ENCODE peak calls at places on chromosomes 7 and 10, in eight cellular contexts. One of them, this sample, is unnamed.
A peak's percentile ranks its signal among the peaks of the same experiment; 100 is the strongest.

GRCh38 chr7:77368974-77369373 is 47.2 kb downstream of the GSAP start:
- DNase-seq in A549: peak; percentile 36
- DNase-seq in right lobe of liver: no peak
- DNase-seq in tibial nerve: no peak
- DNase-seq in IMR-90: peak; percentile 16
- DNase-seq in transverse colon: no peak
- DNase-seq in spleen: no peak
- DNase-seq in stomach: no peak
- DNase-seq in this sample: no peak

GRCh38 chr7:117479480-117480224 is at the start of gene CFTR:
- DNase-seq in stomach: peak; percentile 29
- DNase-seq in A549: peak; percentile 5
- DNase-seq in spleen: no peak
- DNase-seq in transverse colon: peak; percentile 62
- DNase-seq in tibial nerve: no peak
- DNase-seq in IMR-90: no peak
- DNase-seq in right lobe of liver: peak; percentile 55
- DNase-seq in this sample: peak; percentile 5

GRCh38 chr7:150945853-150946825 is 32.0 kb downstream of the KCNH2 start:
- DNase-seq in IMR-90: no peak
- DNase-seq in A549: no peak
- DNase-seq in right lobe of liver: peak; percentile 49
- DNase-seq in tibial nerve: peak; percentile 15
- DNase-seq in spleen: peak; percentile 71
- DNase-seq in transverse colon: peak; percentile 51
- DNase-seq in stomach: peak; percentile 42
- DNase-seq in this sample: peak; percentile 83

GRCh38 chr7:153847828-153848227 is 204.4 kb upstream of the DPP6 start:
- DNase-seq in right lobe of liver: no peak
- DNase-seq in A549: no peak
- DNase-seq in tibial nerve: no peak
- DNase-seq in transverse colon: no peak
- DNase-seq in spleen: no peak
- DNase-seq in stomach: no peak
- DNase-seq in IMR-90: no peak
- DNase-seq in this sample: no peak

GRCh38 chr10:124184208-124184820 is 90.9 kb upstream of the CHST15 start:
- DNase-seq in spleen: no peak
- DNase-seq in tibial nerve: no peak
- DNase-seq in stomach: no peak
- DNase-seq in IMR-90: no peak
- DNase-seq in transverse colon: no peak
- DNase-seq in A549: no peak
- DNase-seq in right lobe of liver: no peak
- DNase-seq in this sample: no peak

GRCh38 chr7:17477182-17477581 is 178.7 kb downstream of the AHR start:
- DNase-seq in transverse colon: no peak
- DNase-seq in right lobe of liver: no peak
- DNase-seq in tibial nerve: no peak
- DNase-seq in A549: no peak
- DNase-seq in IMR-90: no peak
- DNase-seq in spleen: no peak
- DNase-seq in stomach: no peak
- DNase-seq in this sample: no peak

GRCh38 chr10:96452494-96452893 is 61.2 kb downstream of the TLL2 start:
- DNase-seq in spleen: no peak
- DNase-seq in stomach: no peak
- DNase-seq in IMR-90: no peak
- DNase-seq in transverse colon: no peak
- DNase-seq in right lobe of liver: no peak
- DNase-seq in A549: no peak
- DNase-seq in tibial nerve: no peak
- DNase-seq in this sample: no peak

GRCh38 chr10:101394522-101395133 is 40.7 kb downstream of the BTRC start:
- DNase-seq in transverse colon: no peak
- DNase-seq in A549: no peak
- DNase-seq in spleen: no peak
- DNase-seq in tibial nerve: no peak
- DNase-seq in IMR-90: no peak
- DNase-seq in stomach: no peak
- DNase-seq in right lobe of liver: no peak
- DNase-seq in this sample: no peak

GRCh38 chr7:29208410-29209250 is 14.1 kb downstream of the CHN2 start:
- DNase-seq in right lobe of liver: peak; percentile 83
- DNase-seq in stomach: no peak
- DNase-seq in A549: no peak
- DNase-seq in spleen: no peak
- DNase-seq in IMR-90: no peak
- DNase-seq in tibial nerve: no peak
- DNase-seq in transverse colon: peak; percentile 15
- DNase-seq in this sample: no peak

GRCh38 chr7:111744501-111745155 is 182.3 kb upstream of the IMMP2L start:
- DNase-seq in transverse colon: no peak
- DNase-seq in spleen: no peak
- DNase-seq in stomach: no peak
- DNase-seq in right lobe of liver: no peak
- DNase-seq in IMR-90: peak; percentile 81
- DNase-seq in A549: no peak
- DNase-seq in tibial nerve: no peak
- DNase-seq in this sample: no peak

GRCh38 chr10:94500063-94500462 is 45.5 kb upstream of the HELLS start:
- DNase-seq in A549: peak; percentile 36
- DNase-seq in tibial nerve: no peak
- DNase-seq in IMR-90: no peak
- DNase-seq in spleen: no peak
- DNase-seq in transverse colon: no peak
- DNase-seq in stomach: no peak
- DNase-seq in right lobe of liver: no peak
- DNase-seq in this sample: no peak

GRCh38 chr10:4718544-4718943 is 107.5 kb upstream of the AKR1E2 start:
- DNase-seq in IMR-90: no peak
- DNase-seq in spleen: no peak
- DNase-seq in stomach: no peak
- DNase-seq in right lobe of liver: no peak
- DNase-seq in A549: no peak
- DNase-seq in tibial nerve: no peak
- DNase-seq in transverse colon: no peak
- DNase-seq in this sample: no peak

GRCh38 chr10:121662945-121663917 is 65.0 kb upstream of the FGFR2 start:
- DNase-seq in tibial nerve: no peak
- DNase-seq in spleen: no peak
- DNase-seq in right lobe of liver: no peak
- DNase-seq in A549: peak; percentile 25
- DNase-seq in IMR-90: no peak
- DNase-seq in stomach: no peak
- DNase-seq in transverse colon: peak; percentile 35
- DNase-seq in this sample: no peak

GRCh38 chr10:30057421-30057841 is 2.0 kb downstream of the JCAD start:
- DNase-seq in A549: peak; percentile 58
- DNase-seq in tibial nerve: no peak
- DNase-seq in IMR-90: peak; percentile 40
- DNase-seq in spleen: no peak
- DNase-seq in transverse colon: no peak
- DNase-seq in right lobe of liver: no peak
- DNase-seq in stomach: no peak
- DNase-seq in this sample: no peak

GRCh38 chr7:90681336-90682019 is 85.4 kb downstream of the CDK14 start:
- DNase-seq in tibial nerve: no peak
- DNase-seq in IMR-90: peak; percentile 56
- DNase-seq in stomach: no peak
- DNase-seq in transverse colon: no peak
- DNase-seq in A549: no peak
- DNase-seq in spleen: no peak
- DNase-seq in right lobe of liver: no peak
- DNase-seq in this sample: no peak

GRCh38 chr10:32627183-32627582 is 181.2 kb downstream of the CCDC7 start:
- DNase-seq in IMR-90: no peak
- DNase-seq in transverse colon: no peak
- DNase-seq in spleen: no peak
- DNase-seq in A549: no peak
- DNase-seq in tibial nerve: no peak
- DNase-seq in stomach: no peak
- DNase-seq in right lobe of liver: no peak
- DNase-seq in this sample: no peak
- H3K4me1 ChIP-seq in IMR-90: no peaks in the 10 kb centered on the region
- H3K4me1 ChIP-seq in transverse colon: no peaks in the 10 kb centered on the region
- H3K4me1 ChIP-seq in spleen: no peaks in the 10 kb centered on the region
- H3K4me1 ChIP-seq in A549: no peaks in the 10 kb centered on the region
- H3K4me1 ChIP-seq in tibial nerve: no peaks in the 10 kb centered on the region
- H3K4me1 ChIP-seq in stomach: no peaks in the 10 kb centered on the region
- H3K4me1 ChIP-seq in right lobe of liver: no peaks in the 10 kb centered on the region
- H3K4me1 ChIP-seq in this sample: no peaks in the 10 kb centered on the region

GRCh38 chr10:104935656-104936055 is 294.6 kb downstream of the SORCS3 start:
- DNase-seq in A549: no peak
- DNase-seq in right lobe of liver: no peak
- DNase-seq in spleen: no peak
- DNase-seq in tibial nerve: no peak
- DNase-seq in IMR-90: no peak
- DNase-seq in stomach: no peak
- DNase-seq in transverse colon: no peak
- DNase-seq in this sample: no peak

GRCh38 chr10:104928733-104929132 is 287.6 kb downstream of the SORCS3 start:
- DNase-seq in spleen: no peak
- DNase-seq in transverse colon: no peak
- DNase-seq in IMR-90: no peak
- DNase-seq in A549: no peak
- DNase-seq in tibial nerve: no peak
- DNase-seq in right lobe of liver: no peak
- DNase-seq in stomach: no peak
- DNase-seq in this sample: no peak

GRCh38 chr10:104937528-104937927 is 296.4 kb downstream of the SORCS3 start:
- DNase-seq in stomach: no peak
- DNase-seq in spleen: no peak
- DNase-seq in right lobe of liver: no peak
- DNase-seq in tibial nerve: no peak
- DNase-seq in IMR-90: peak; percentile 7
- DNase-seq in A549: peak; percentile 69
- DNase-seq in transverse colon: no peak
- DNase-seq in this sample: no peak

GRCh38 chr10:104931723-104932122 is 290.6 kb downstream of the SORCS3 start:
- DNase-seq in A549: no peak
- DNase-seq in tibial nerve: no peak
- DNase-seq in spleen: no peak
- DNase-seq in transverse colon: no peak
- DNase-seq in IMR-90: no peak
- DNase-seq in stomach: no peak
- DNase-seq in right lobe of liver: no peak
- DNase-seq in this sample: no peak
- TF ChIP-seq CTCF in A549: no peak
- TF ChIP-seq CTCF in tibial nerve: no peak
- TF ChIP-seq CTCF in spleen: no peak
- TF ChIP-seq CTCF in transverse colon: no peak
- TF ChIP-seq CTCF in IMR-90: no peak
- TF ChIP-seq CTCF in stomach: no peak
- TF ChIP-seq CTCF in right lobe of liver: no peak
- TF ChIP-seq CTCF in this sample: no peak

GRCh38 chr10:132186488-132187413 is at the start of gene DPYSL4:
- DNase-seq in IMR-90: no peak
- DNase-seq in A549: no peak
- DNase-seq in stomach: no peak
- DNase-seq in spleen: no peak
- DNase-seq in transverse colon: no peak
- DNase-seq in right lobe of liver: no peak
- DNase-seq in tibial nerve: no peak
- DNase-seq in this sample: peak; percentile 60
- TF ChIP-seq POLR2A in IMR-90: no peak
- TF ChIP-seq POLR2A in A549: no peak
- TF ChIP-seq POLR2A in stomach: no peak
- TF ChIP-seq POLR2A in spleen: no peak
- TF ChIP-seq POLR2A in transverse colon: no peak
- TF ChIP-seq POLR2A in right lobe of liver: no peak
- TF ChIP-seq POLR2A in tibial nerve: no peak
- TF ChIP-seq POLR2A in this sample: no peak

GRCh38 chr7:31055501-31055900 is 3.4 kb downstream of the ADCYAP1R1 start:
- DNase-seq in spleen: no peak
- DNase-seq in stomach: no peak
- DNase-seq in tibial nerve: no peak
- DNase-seq in right lobe of liver: no peak
- DNase-seq in A549: no peak
- DNase-seq in IMR-90: no peak
- DNase-seq in transverse colon: no peak
- DNase-seq in this sample: no peak
- H3K4me1 ChIP-seq in spleen: no peaks in the 10 kb centered on the region
- H3K4me1 ChIP-seq in stomach: peaks cover 13% of the 10 kb centered on the region
- H3K4me1 ChIP-seq in tibial nerve: no peaks in the 10 kb centered on the region
- H3K4me1 ChIP-seq in right lobe of liver: no peaks in the 10 kb centered on the region
- H3K4me1 ChIP-seq in A549: peaks cover 7% of the 10 kb centered on the region
- H3K4me1 ChIP-seq in IMR-90: no peaks in the 10 kb centered on the region
- H3K4me1 ChIP-seq in transverse colon: no peaks in the 10 kb centered on the region
- H3K4me1 ChIP-seq in this sample: peaks cover 3% of the 10 kb centered on the region

DNA sequence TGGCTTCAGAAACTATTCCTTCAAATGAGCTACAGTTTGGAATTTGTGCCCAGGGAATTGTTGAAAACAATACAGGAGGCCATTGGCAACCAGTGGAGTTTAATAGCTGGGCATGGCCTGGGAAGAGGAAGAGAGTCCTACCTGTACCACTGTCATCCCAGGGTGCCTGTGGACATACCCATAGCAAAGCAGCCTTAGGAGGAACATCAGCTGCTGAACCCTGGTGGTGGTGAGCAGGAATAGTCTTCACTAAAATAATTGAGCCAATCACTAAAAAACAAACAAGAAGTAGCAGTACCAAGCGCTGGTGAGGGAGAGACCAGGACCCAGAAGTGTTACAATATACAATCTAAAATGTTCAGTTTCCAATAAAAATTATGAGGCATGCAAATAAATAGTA is 14.5 kb downstream of the IGFBP1 start:
- DNase-seq in right lobe of liver: no peak
- DNase-seq in stomach: no peak
- DNase-seq in IMR-90: no peak
- DNase-seq in spleen: no peak
- DNase-seq in A549: no peak
- DNase-seq in tibial nerve: no peak
- DNase-seq in transverse colon: no peak
- DNase-seq in this sample: no peak
- TF ChIP-seq CTCF in right lobe of liver: peak; percentile 12
- TF ChIP-seq CTCF in stomach: no peak
- TF ChIP-seq CTCF in IMR-90: no peak
- TF ChIP-seq CTCF in spleen: no peak
- TF ChIP-seq CTCF in A549: no peak
- TF ChIP-seq CTCF in tibial nerve: no peak
- TF ChIP-seq CTCF in transverse colon: no peak
- TF ChIP-seq CTCF in this sample: no peak

GRCh38 chr7:100100420-100101015 is 679 bp downstream of the MCM7 start:
- DNase-seq in stomach: peak; percentile 95
- DNase-seq in right lobe of liver: peak; percentile 95
- DNase-seq in tibial nerve: peak; percentile 89
- DNase-seq in A549: peak; percentile 99
- DNase-seq in IMR-90: peak; percentile 98
- DNase-seq in transverse colon: peak; percentile 95
- DNase-seq in spleen: peak; percentile 96
- DNase-seq in this sample: peak; percentile 96
- TF ChIP-seq POLR2A in stomach: no peak
- TF ChIP-seq POLR2A in right lobe of liver: no peak
- TF ChIP-seq POLR2A in tibial nerve: peak; percentile 15
- TF ChIP-seq POLR2A in A549: peak; percentile 34
- TF ChIP-seq POLR2A in IMR-90: peak; percentile 59
- TF ChIP-seq POLR2A in transverse colon: peak; percentile 53
- TF ChIP-seq POLR2A in spleen: no peak
- TF ChIP-seq POLR2A in this sample: no peak

GRCh38 chr10:113023017-113023416 is 73.0 kb downstream of the TCF7L2 start:
- DNase-seq in spleen: no peak
- DNase-seq in transverse colon: no peak
- DNase-seq in stomach: no peak
- DNase-seq in tibial nerve: no peak
- DNase-seq in A549: no peak
- DNase-seq in IMR-90: no peak
- DNase-seq in right lobe of liver: no peak
- DNase-seq in this sample: no peak
- H3K4me1 ChIP-seq in spleen: peaks cover 17% of the 10 kb centered on the region
- H3K4me1 ChIP-seq in transverse colon: peaks cover 49% of the 10 kb centered on the region
- H3K4me1 ChIP-seq in stomach: peaks cover 78% of the 10 kb centered on the region
- H3K4me1 ChIP-seq in tibial nerve: no peaks in the 10 kb centered on the region
- H3K4me1 ChIP-seq in A549: peaks cover 67% of the 10 kb centered on the region
- H3K4me1 ChIP-seq in IMR-90: peaks cover 24% of the 10 kb centered on the region
- H3K4me1 ChIP-seq in right lobe of liver: peaks cover 56% of the 10 kb centered on the region
- H3K4me1 ChIP-seq in this sample: peaks cover 63% of the 10 kb centered on the region